ENCODE peak calls at places on chromosomes 1 and 21, in eight cellular contexts. M, Z, N, A, K, G, H and E are unnamed samples.
A peak's percentile ranks its signal among the peaks of the same experiment; 100 is the strongest.

GRCh38 chr1:225520587-225521227 is 92.9 kb upstream of the LBR start:
- DNase-seq in M (no peak), Z (no peak), N (no peak), A (no peak), K (no peak), G (no peak), H (no peak), E (no peak)

GRCh38 chr21:38989745-38990423 is 184.2 kb downstream of the ETS2 start:
- DNase-seq in M (no peak), Z (no peak), N (peak; percentile 92), A (peak; percentile 18), K (no peak), G (no peak), H (peak; percentile 32), E (no peak)

GRCh38 chr21:31366825-31367224 is 22.8 kb upstream of the TIAM1 start:
- DNase-seq in M (no peak), Z (no peak), N (peak; percentile 83), A (no peak), K (no peak), G (peak; percentile 85), H (no peak), E (no peak)

GRCh38 chr1:51768971-51769601 is 109.4 kb downstream of the NRDC start:
- DNase-seq in M (no peak), Z (no peak), N (peak; percentile 85), A (peak; percentile 14), K (no peak), G (no peak), H (peak; percentile 47), E (peak; percentile 62)

GRCh38 chr1:101357444-101357986 is 120.7 kb downstream of the S1PR1 start:
- DNase-seq in M (peak; percentile 79), Z (peak; percentile 55), N (peak; percentile 82), A (peak; percentile 83), K (no peak), G (peak; percentile 25), H (peak; percentile 60), E (peak; percentile 96)

GRCh38 chr1:184686540-184686939 is 68.1 kb downstream of the EDEM3 start:
- DNase-seq in M (no peak), Z (no peak), N (peak; percentile 14), A (no peak), K (no peak), G (peak; percentile 7), H (peak; percentile 48), E (no peak)

GRCh38 chr1:99758073-99758511 is 8.3 kb downstream of the FRRS1 start:
- DNase-seq in M (no peak), Z (no peak), N (no peak), A (no peak), K (no peak), G (no peak), H (no peak), E (no peak)

GRCh38 chr1:54459140-54459539 is 52.9 kb upstream of the SSBP3 start:
- DNase-seq in M (no peak), Z (no peak), N (no peak), A (no peak), K (no peak), G (no peak), H (no peak), E (no peak)

GRCh38 chr1:26378088-26378878 is 5.7 kb upstream of the ZNF683 start:
- DNase-seq in M (peak; percentile 90), Z (no peak), N (peak; percentile 99), A (no peak), K (peak; percentile 54), G (peak; percentile 77), H (no peak), E (peak; percentile 97)
- H3K4me3 ChIP-seq in M (peak overlapping the region; percentile 7), Z (no peak overlapping the region), N (peak overlapping the region; percentile 44), A (no peak overlapping the region), K (no peak overlapping the region), G (no peak overlapping the region), H (no peak overlapping the region), E (peak overlapping the region; percentile 31)

DNA sequence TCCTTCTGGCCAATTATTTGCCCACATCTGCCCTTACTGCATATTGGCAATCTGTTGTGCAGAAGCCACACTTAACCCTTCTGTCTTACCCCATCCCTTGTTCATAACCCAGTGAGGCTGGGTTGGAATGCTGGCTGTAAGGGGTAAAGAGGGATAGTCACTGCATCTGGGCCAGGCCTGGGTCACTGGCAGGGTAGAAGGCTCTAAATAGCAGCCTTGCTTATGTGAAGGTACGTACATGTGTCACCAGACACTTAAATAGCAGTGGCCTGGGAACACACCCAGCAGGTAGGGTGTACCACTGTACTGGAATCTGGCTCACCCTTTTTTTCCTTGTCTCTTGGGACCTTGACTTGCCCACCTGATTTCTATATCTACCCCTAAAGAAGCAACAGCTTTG is 9.9 kb upstream of the TARS2 start:
- DNase-seq in M (no peak), Z (no peak), N (no peak), A (no peak), K (no peak), G (no peak), H (no peak), E (no peak)
- H3K4me3 ChIP-seq in M (no peak overlapping the region), Z (no peak overlapping the region), N (no peak overlapping the region), A (no peak overlapping the region), K (no peak overlapping the region), G (no peak overlapping the region), H (no peak overlapping the region), E (no peak overlapping the region)

GRCh38 chr1:246506440-246506784 is 667 bp downstream of the SMYD3 start:
- DNase-seq in M (no peak), Z (no peak), N (no peak), A (no peak), K (no peak), G (no peak), H (no peak), E (no peak)

GRCh38 chr1:246506785-246507639 is at the start of gene SMYD3:
- DNase-seq in M (peak; percentile 84), Z (peak; percentile 45), N (peak; percentile 67), A (peak; percentile 86), K (peak; percentile 89), G (peak; percentile 29), H (peak; percentile 80), E (peak; percentile 79)

GRCh38 chr1:246511203-246511602 is 4.1 kb upstream of the SMYD3 start:
- DNase-seq in M (no peak), Z (no peak), N (no peak), A (no peak), K (no peak), G (no peak), H (no peak), E (no peak)

GRCh38 chr1:246510147-246511030 is 3.3 kb upstream of the SMYD3 start:
- DNase-seq in M (no peak), Z (no peak), N (no peak), A (no peak), K (no peak), G (no peak), H (no peak), E (no peak)

GRCh38 chr1:246508897-246509688 is 2.0 kb upstream of the SMYD3 start:
- DNase-seq in M (no peak), Z (no peak), N (no peak), A (no peak), K (no peak), G (no peak), H (no peak), E (no peak)
- H3K4me3 ChIP-seq in M (no peak overlapping the region), Z (no peak overlapping the region), N (no peak overlapping the region), A (no peak overlapping the region), K (no peak overlapping the region), G (no peak overlapping the region), H (no peak overlapping the region), E (no peak overlapping the region)

GRCh38 chr1:109275706-109276345 is 7.1 kb downstream of the PSRC1 start:
- DNase-seq in M (no peak), Z (no peak), N (peak; percentile 28), A (no peak), K (no peak), G (peak; percentile 60), H (no peak), E (no peak)
- H3K4me3 ChIP-seq in M (no peak overlapping the region), Z (no peak overlapping the region), N (no peak overlapping the region), A (no peak overlapping the region), K (no peak overlapping the region), G (no peak overlapping the region), H (no peak overlapping the region), E (no peak overlapping the region)

GRCh38 chr1:6466023-6466422 is at the start of gene TNFRSF25:
- DNase-seq in M (peak; percentile 75), Z (no peak), N (no peak), A (no peak), K (no peak), G (no peak), H (no peak), E (no peak)
- H3K4me3 ChIP-seq in M (peak within 1 kb of the TSS; percentile 95), Z (peak within 1 kb of the TSS; percentile 24), N (no peak within 1 kb of the TSS), A (no peak within 1 kb of the TSS), K (no peak within 1 kb of the TSS), G (no peak within 1 kb of the TSS), H (no peak within 1 kb of the TSS), E (no peak within 1 kb of the TSS)

GRCh38 chr21:35044770-35045538 is 4.1 kb downstream of the RUNX1 start:
- DNase-seq in M (no peak), Z (no peak), N (no peak), A (no peak), K (no peak), G (no peak), H (no peak), E (no peak)
- H3K4me3 ChIP-seq in M (peak overlapping the region; percentile 75), Z (no peak overlapping the region), N (no peak overlapping the region), A (no peak overlapping the region), K (no peak overlapping the region), G (no peak overlapping the region), H (no peak overlapping the region), E (peak overlapping the region; percentile 9)